ENCODE peak calls at places on chromosomes 5 and 9, in seven cellular contexts. I is HCT116, E is HEK293T, K is K562, Q is WTC11, C is H1, T is GM12878. S is an unnamed sample.

GRCh38 chr9:113587471-113588031 is 124.0 kb downstream of the RGS3 start:
- DNase-seq in Q (peak; percentile 74), C (peak; percentile 73), I (no peak), E (peak; percentile 45), K (peak; percentile 78), T (no peak), S (no peak)

GRCh38 chr9:76704601-76705204 is 59.5 kb upstream of the PCA3 start:
- DNase-seq in E (peak; percentile 63), T (peak; percentile 20), Q (no peak), C (no peak), I (peak; percentile 80), K (peak; percentile 19), S (peak; percentile 58)

GRCh38 chr5:177469061-177469628 is 4.3 kb downstream of the DBN1 start:
- DNase-seq in C (peak; percentile 75), E (no peak), K (peak; percentile 45), T (no peak), Q (peak; percentile 66), I (no peak), S (no peak)

GRCh38 chr9:124054671-124055212 is 43.2 kb downstream of the LHX2 start:
- DNase-seq in T (peak; percentile 87), K (no peak), E (no peak), I (no peak), Q (peak; percentile 8), C (no peak), S (peak; percentile 26)

GRCh38 chr5:850511-851006 is at the start of gene ZDHHC11:
- DNase-seq in T (no peak), Q (peak; percentile 28), C (peak; percentile 46), E (no peak), K (peak; percentile 71), I (no peak), S (peak; percentile 78)

GRCh38 chr5:11878846-11879245 is 25.4 kb downstream of the CTNND2 start:
- DNase-seq in K (no peak), T (no peak), C (no peak), E (no peak), Q (no peak), I (no peak), S (no peak)

GRCh38 chr5:13510616-13511015 is 433.9 kb downstream of the DNAH5 start:
- DNase-seq in Q (no peak), E (no peak), K (no peak), C (no peak), I (no peak), T (no peak), S (peak; percentile 25)

GRCh38 chr5:138438003-138438723 is 694 bp upstream of the REEP2 start:
- DNase-seq in C (no peak), K (no peak), T (no peak), I (no peak), E (no peak), Q (no peak), S (no peak)

GRCh38 chr9:82763631-82764030 is 299.3 kb downstream of the RASEF start:
- DNase-seq in I (no peak), C (no peak), E (no peak), Q (peak; percentile 47), T (no peak), K (no peak), S (no peak)

GRCh38 chr9:116928884-116929283 is 241.8 kb downstream of the TRIM32 start:
- DNase-seq in E (no peak), Q (peak; percentile 54), T (no peak), C (peak; percentile 52), K (no peak), I (no peak), S (no peak)

GRCh38 chr5:17463653-17464052 is 34.4 kb upstream of the TAF11L2 start:
- DNase-seq in K (no peak), I (no peak), T (no peak), C (no peak), E (no peak), Q (no peak), S (no peak)

GRCh38 chr9:133306242-133307194 is 29.5 kb downstream of the SURF6 start:
- DNase-seq in Q (no peak), T (no peak), K (no peak), C (no peak), I (no peak), E (no peak), S (no peak)

GRCh38 chr5:61623401-61624069 is 291.5 kb downstream of the ZSWIM6 start:
- DNase-seq in E (peak; percentile 24), I (no peak), Q (peak; percentile 42), K (peak; percentile 19), T (no peak), C (no peak), S (peak; percentile 5)

GRCh38 chr9:127316586-127317383 is 52.2 kb downstream of the GARNL3 start:
- DNase-seq in I (no peak), K (no peak), T (no peak), C (no peak), Q (no peak), E (no peak), S (no peak)

GRCh38 chr5:10532421-10532820 is 31.4 kb upstream of the ANKRD33B start:
- DNase-seq in K (no peak), I (no peak), C (no peak), T (no peak), E (no peak), Q (no peak), S (no peak)

GRCh38 chr5:159341914-159342313 is 11.6 kb upstream of the IL12B start:
- DNase-seq in E (peak; percentile 62), Q (no peak), I (peak; percentile 64), K (peak; percentile 28), T (no peak), C (no peak), S (peak; percentile 62)

GRCh38 chr5:133702773-133703770 is 90.7 kb upstream of the FSTL4 start:
- DNase-seq in T (no peak), E (no peak), Q (no peak), K (no peak), C (no peak), I (no peak), S (no peak)

GRCh38 chr9:118570076-118570475 is 799.2 kb downstream of the BRINP1 start:
- DNase-seq in T (no peak), I (no peak), C (no peak), E (no peak), K (no peak), Q (no peak), S (no peak)

GRCh38 chr5:180868960-180869359 is 7.9 kb upstream of the ZFP62 start:
- DNase-seq in C (peak; percentile 93), I (peak; percentile 82), K (peak; percentile 64), T (peak; percentile 61), Q (peak; percentile 92), E (peak; percentile 82), S (peak; percentile 66)

GRCh38 chr9:78620764-78621163 is 323.8 kb downstream of the PSAT1 start:
- DNase-seq in Q (no peak), K (no peak), T (no peak), I (no peak), E (no peak), C (no peak), S (no peak)

GRCh38 chr5:34858798-34859197 is 19.8 kb downstream of the TTC23L start:
- DNase-seq in K (no peak), Q (no peak), I (no peak), C (no peak), T (no peak), E (no peak), S (no peak)

GRCh38 chr5:3297852-3298251 is 297.8 kb upstream of the IRX1 start:
- DNase-seq in C (no peak), T (no peak), Q (no peak), E (no peak), I (no peak), K (no peak), S (no peak)

GRCh38 chr5:109911731-109912130 is 222.0 kb downstream of the MAN2A1 start:
- DNase-seq in T (no peak), I (no peak), E (no peak), C (no peak), K (no peak), Q (no peak), S (no peak)

GRCh38 chr5:136063778-136064465 is 35.1 kb downstream of the TGFBI start:
- DNase-seq in Q (no peak), C (no peak), E (no peak), K (no peak), T (no peak), I (no peak), S (no peak)

GRCh38 chr5:136064510-136064909 is 35.7 kb downstream of the TGFBI start:
- DNase-seq in K (no peak), I (no peak), Q (no peak), C (no peak), T (no peak), E (no peak), S (no peak)

GRCh38 chr5:136067422-136067821 is 38.6 kb downstream of the TGFBI start:
- DNase-seq in I (no peak), Q (no peak), K (no peak), E (no peak), C (no peak), T (no peak), S (peak; percentile 82)

GRCh38 chr5:136065588-136065987 is 36.8 kb downstream of the TGFBI start:
- DNase-seq in E (no peak), C (no peak), K (no peak), I (no peak), T (no peak), Q (no peak), S (no peak)

GRCh38 chr5:136066705-136067271 is 38.0 kb downstream of the TGFBI start:
- DNase-seq in I (no peak), K (no peak), C (no peak), E (no peak), Q (no peak), T (no peak), S (peak; percentile 73)
- TF ChIP-seq SP1 in I (no peak), K (no peak), C (no peak), E (no peak), Q (no peak), T (no peak), S (no peak)

GRCh38 chr9:38163518-38163917 is 94.5 kb upstream of the SHB start:
- DNase-seq in I (no peak), C (peak; percentile 31), Q (no peak), E (no peak), K (no peak), T (no peak), S (no peak)
- TF ChIP-seq SP1 in I (no peak), C (no peak), Q (no peak), E (no peak), K (no peak), T (no peak), S (no peak)

GRCh38 chr9:33146298-33146697 is 20.8 kb downstream of the B4GALT1 start:
- DNase-seq in C (no peak), Q (no peak), K (no peak), T (no peak), E (no peak), I (no peak), S (no peak)
- TF ChIP-seq SP1 in C (no peak), Q (no peak), K (no peak), T (no peak), E (no peak), I (no peak), S (no peak)

DNA sequence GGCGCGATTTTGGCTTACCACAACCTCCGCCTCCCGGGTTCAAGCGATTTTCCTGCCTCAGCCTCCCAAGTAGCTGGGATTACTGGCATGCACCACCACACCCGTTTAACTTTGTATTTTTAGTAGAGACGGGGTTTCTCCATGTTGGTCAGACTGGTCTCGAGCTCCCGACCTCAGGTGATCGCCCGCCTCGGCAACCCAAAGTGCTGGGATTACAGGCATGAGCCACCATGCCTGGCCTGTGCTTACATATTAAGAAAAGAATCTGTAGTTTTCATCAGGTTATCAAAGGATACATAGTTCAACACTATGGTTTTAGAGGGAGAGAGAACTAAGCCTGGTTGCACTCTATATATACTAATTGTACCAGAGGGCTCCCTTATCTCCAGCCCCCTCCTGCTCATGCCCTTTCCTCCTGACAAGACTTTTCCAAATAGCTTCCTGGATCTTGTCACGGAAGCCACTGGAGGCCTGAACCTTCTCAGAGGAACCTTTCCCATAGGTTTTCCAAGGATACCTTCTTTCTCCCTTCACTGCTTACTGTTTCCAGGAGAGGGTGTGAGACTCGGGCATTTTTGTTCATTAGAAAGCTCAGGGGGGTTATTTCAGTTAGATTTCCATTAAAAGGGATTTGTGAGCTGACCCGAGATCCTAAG is 53.1 kb downstream of the SLC44A1 start:
- DNase-seq in T (no peak), Q (no peak), K (no peak), E (no peak), I (no peak), C (no peak), S (no peak)
- TF ChIP-seq SP1 in T (no peak), Q (no peak), K (no peak), E (no peak), I (no peak), C (no peak), S (no peak)

S was measured in HepG2.